ENCODE peak calls at places on chromosomes 12 and 14, in six cellular contexts. J, H, Q, P, S and Y are unnamed samples.

GRCh38 chr14:32006267-32007110 is 70.6 kb upstream of the ARHGAP5 start:
- DNase-seq in J (no peak), H (peak), Q (peak), P (peak), S (no peak), Y (peak)

GRCh38 chr14:58947816-58948440 is 240.5 kb upstream of the DAAM1 start:
- DNase-seq in J (peak), H (no peak), Q (peak), P (no peak), S (no peak), Y (peak)

GRCh38 chr12:25241171-25242020 is 9.3 kb downstream of the KRAS start:
- DNase-seq in J (no peak), H (peak), Q (peak), P (peak), S (no peak), Y (peak)

GRCh38 chr14:52700701-52701172 is 5.4 kb upstream of the ERO1A start:
- DNase-seq in J (no peak), H (peak), Q (peak), P (no peak), S (no peak), Y (no peak)

GRCh38 chr14:38255673-38256357 is at the start of gene CLEC14A:
- DNase-seq in J (peak), H (no peak), Q (no peak), P (no peak), S (no peak), Y (peak)

GRCh38 chr12:11710906-11711305 is 61.4 kb downstream of the ETV6 start:
- DNase-seq in J (no peak), H (no peak), Q (no peak), P (no peak), S (no peak), Y (no peak)

GRCh38 chr12:90036641-90037040 is 328.0 kb upstream of the ATP2B1 start:
- DNase-seq in J (no peak), H (peak), Q (no peak), P (no peak), S (no peak), Y (no peak)

GRCh38 chr12:93632383-93632782 is 44.8 kb upstream of the CRADD start:
- DNase-seq in J (peak), H (no peak), Q (no peak), P (no peak), S (no peak), Y (no peak)

GRCh38 chr14:72855913-72856312 is 38.0 kb downstream of the DPF3 start:
- DNase-seq in J (no peak), H (peak), Q (peak), P (no peak), S (no peak), Y (no peak)

GRCh38 chr12:31585271-31585670 is 5.7 kb downstream of the DENND5B start:
- DNase-seq in J (no peak), H (peak), Q (peak), P (peak), S (no peak), Y (no peak)

GRCh38 chr12:93308281-93308680 is 69.4 kb upstream of the NUDT4 start:
- DNase-seq in J (no peak), H (no peak), Q (no peak), P (no peak), S (no peak), Y (no peak)

GRCh38 chr12:256225-256624 is 6.4 kb downstream of the SLC6A13 start:
- DNase-seq in J (no peak), H (no peak), Q (no peak), P (no peak), S (no peak), Y (no peak)

GRCh38 chr12:7156259-7157197 is 26.4 kb downstream of the CLSTN3 start:
- DNase-seq in J (no peak), H (no peak), Q (no peak), P (no peak), S (no peak), Y (no peak)

GRCh38 chr12:113214938-113215400 is 6.3 kb upstream of the TPCN1 start:
- DNase-seq in J (no peak), H (peak), Q (peak), P (peak), S (no peak), Y (peak)

GRCh38 chr12:12714276-12715001 is 2.7 kb upstream of the CDKN1B start:
- DNase-seq in J (peak), H (peak), Q (peak), P (no peak), S (no peak), Y (peak)

GRCh38 chr14:58628381-58628780 is 9.4 kb upstream of the DACT1 start:
- DNase-seq in J (peak), H (peak), Q (peak), P (peak), S (no peak), Y (no peak)

GRCh38 chr14:72024043-72024407 is 91.8 kb downstream of the RGS6 start:
- DNase-seq in J (peak), H (peak), Q (no peak), P (peak), S (peak), Y (peak)

GRCh38 chr12:104602426-104602825 is 145.7 kb downstream of the CHST11 start:
- DNase-seq in J (no peak), H (no peak), Q (no peak), P (no peak), S (no peak), Y (no peak)

GRCh38 chr14:99728231-99728920 is 44.3 kb downstream of the CYP46A1 start:
- DNase-seq in J (peak), H (no peak), Q (no peak), P (no peak), S (no peak), Y (no peak)

GRCh38 chr12:38350342-38351181 is 34.0 kb downstream of the ALG10B start:
- DNase-seq in J (no peak), H (no peak), Q (no peak), P (no peak), S (no peak), Y (no peak)

GRCh38 chr14:98138666-98139065 is 1133.3 kb downstream of the BCL11B start:
- DNase-seq in J (peak), H (no peak), Q (no peak), P (peak), S (peak), Y (peak)

DNA sequence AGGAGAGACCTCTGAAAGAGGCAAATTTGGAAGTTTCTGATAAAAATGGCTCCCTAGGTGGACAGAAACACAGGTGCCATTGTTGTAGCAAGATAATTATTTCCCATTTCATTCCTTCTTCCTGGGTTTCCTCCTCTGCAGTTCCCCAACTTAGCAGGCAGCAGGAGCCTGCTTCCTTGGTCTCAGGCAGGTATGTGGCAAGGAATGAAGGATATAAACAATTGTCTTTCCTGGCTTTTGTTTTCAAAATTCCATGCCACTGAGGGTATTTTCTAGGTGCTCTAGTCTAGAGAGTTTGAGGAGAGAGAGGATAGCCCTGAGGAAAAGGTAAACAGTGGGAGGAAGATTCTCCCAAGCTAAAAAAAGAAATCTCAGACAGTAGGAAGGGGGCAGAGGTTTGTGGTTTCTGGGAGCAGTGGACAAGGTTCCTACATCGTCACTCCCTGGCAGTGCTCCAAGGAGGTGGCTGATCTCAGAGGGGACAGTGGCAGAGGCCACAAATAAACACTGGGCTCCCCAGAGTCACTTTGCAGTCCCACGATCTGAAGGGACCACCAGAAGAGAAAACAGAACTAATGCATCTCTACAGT is 82.6 kb upstream of the IGF1 start:
- DNase-seq in J (no peak), H (no peak), Q (peak), P (peak), S (no peak), Y (peak)
- H3K27ac ChIP-seq in J (no peak), H (no peak), Q (no peak), P (peak), S (no peak), Y (no peak)

GRCh38 chr12:47226199-47226598 is 146.4 kb upstream of the AMIGO2 start:
- DNase-seq in J (no peak), H (no peak), Q (no peak), P (no peak), S (no peak), Y (peak)

GRCh38 chr12:47223848-47224213 is 144.1 kb upstream of the AMIGO2 start:
- DNase-seq in J (no peak), H (peak), Q (peak), P (no peak), S (no peak), Y (no peak)

GRCh38 chr12:47224563-47225133 is 144.9 kb upstream of the AMIGO2 start:
- DNase-seq in J (no peak), H (no peak), Q (no peak), P (no peak), S (no peak), Y (no peak)

GRCh38 chr12:47222960-47223847 is 143.4 kb upstream of the AMIGO2 start:
- DNase-seq in J (peak), H (no peak), Q (peak), P (no peak), S (no peak), Y (peak)

DNA sequence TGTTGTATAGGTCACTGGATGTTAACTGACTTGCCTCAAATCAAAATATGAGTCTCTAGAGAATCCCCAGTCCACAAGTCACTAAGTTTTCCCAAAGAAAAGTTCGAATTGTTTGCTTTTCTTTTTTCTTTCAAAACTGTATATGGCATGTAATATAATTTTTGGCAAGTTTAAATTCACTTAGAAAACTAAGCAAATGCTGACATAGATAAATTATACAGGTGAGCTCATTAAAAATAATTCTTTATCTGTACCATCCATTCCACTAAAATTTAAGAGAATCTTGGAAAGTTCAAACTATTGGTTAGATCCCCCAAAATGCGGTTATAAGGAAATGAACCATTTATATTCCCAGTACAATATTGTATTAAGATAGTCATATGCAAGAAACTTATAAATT is 145.6 kb upstream of the AMIGO2 start:
- DNase-seq in J (no peak), H (no peak), Q (no peak), P (no peak), S (no peak), Y (no peak)
- H3K4me2 ChIP-seq in J (no peak), H (no peak), Q (no peak), P (no peak), S (no peak), Y (no peak)

DNA sequence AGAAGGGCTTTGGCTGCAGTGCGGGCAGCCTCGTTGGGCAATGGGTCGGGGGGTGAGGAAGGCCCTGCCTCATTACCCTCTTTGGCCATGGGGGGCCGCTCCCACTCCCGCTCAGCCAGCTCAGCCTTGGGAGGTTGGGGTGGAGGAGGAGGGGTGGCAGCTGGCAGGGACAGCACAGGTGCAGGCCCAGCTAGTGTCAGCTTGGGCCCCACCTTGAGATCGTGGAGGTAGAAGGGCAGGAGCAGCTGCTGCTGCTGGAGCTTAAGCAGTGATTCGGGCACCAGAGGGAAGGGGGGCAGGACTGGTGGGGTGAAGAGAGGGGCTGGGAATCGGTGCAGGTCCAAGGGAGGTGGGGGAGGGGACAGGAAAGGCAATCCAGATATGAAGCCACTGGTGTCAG is 26.0 kb downstream of the ZFHX2 start:
- DNase-seq in J (no peak), H (no peak), Q (no peak), P (no peak), S (no peak), Y (no peak)
- H3K4ac ChIP-seq in J (no peak), H (no peak), Q (no peak), P (no peak), S (no peak), Y (no peak)

GRCh38 chr12:120925740-120926563 is 21.8 kb upstream of the SPPL3 start:
- DNase-seq in J (peak), H (no peak), Q (no peak), P (peak), S (no peak), Y (peak)
- H3K27ac ChIP-seq in J (peak), H (no peak), Q (no peak), P (peak), S (no peak), Y (no peak)